ENCODE peak calls at places on chromosomes 11 and 22, in eight cellular contexts. D is NCI-H1092; V is M059J; S is fibroblast of lung; I is endodermal cell; K is heart right ventricle; H is activated gamma-delta T cell treated with anti-CD3 and anti-CD28 coated beads, Interleukin-2, amount 50 U/mL, for 16 hours; E is neuronal stem cell. B is an unnamed sample.

GRCh38 chr11:62806611-62807121 is 1.4 kb upstream of the NXF1 start:
- DNase-seq in D (no peak), V (peak; percentile 40), S (peak; percentile 25), I (peak; percentile 59), K (no peak), H (no peak), E (no peak), B (no peak)

GRCh38 chr22:31828739-31829138 is 74.9 kb downstream of the DEPDC5 start:
- DNase-seq in D (no peak), V (no peak), S (no peak), I (no peak), K (no peak), H (no peak), E (no peak), B (no peak)

GRCh38 chr11:46134540-46134939 is 13.3 kb upstream of the PHF21A start:
- DNase-seq in D (no peak), V (peak; percentile 7), S (no peak), I (peak; percentile 83), K (no peak), H (no peak), E (no peak), B (no peak)

GRCh38 chr22:48306785-48307570 is 1520.7 kb downstream of the BRD1 start:
- DNase-seq in D (no peak), V (no peak), S (no peak), I (no peak), K (no peak), H (no peak), E (no peak), B (no peak)

GRCh38 chr11:103877221-103877620 is 159.2 kb upstream of the DDI1 start:
- DNase-seq in D (no peak), V (peak; percentile 63), S (peak; percentile 14), I (no peak), K (no peak), H (no peak), E (no peak), B (no peak)

GRCh38 chr22:38350444-38351359 is 33.5 kb upstream of the CSNK1E start:
- DNase-seq in D (no peak), V (no peak), S (no peak), I (no peak), K (no peak), H (no peak), E (no peak), B (no peak)

GRCh38 chr22:32531228-32531627 is 56.6 kb downstream of the FBXO7 start:
- DNase-seq in D (no peak), V (peak; percentile 40), S (peak; percentile 32), I (no peak), K (no peak), H (no peak), E (no peak), B (no peak)

GRCh38 chr22:39478461-39478860 is 21.6 kb downstream of the MGAT3 start:
- DNase-seq in D (no peak), V (peak; percentile 28), S (no peak), I (peak; percentile 92), K (no peak), H (no peak), E (no peak), B (no peak)

GRCh38 chr22:49351761-49352221 is 475.9 kb downstream of the BRD1 start:
- DNase-seq in D (no peak), V (no peak), S (no peak), I (peak; percentile 26), K (no peak), H (no peak), E (no peak), B (no peak)

GRCh38 chr11:68142028-68142412 is 20.8 kb upstream of the CHKA start:
- DNase-seq in D (no peak), V (peak; percentile 80), S (no peak), I (peak; percentile 40), K (peak; percentile 35), H (no peak), E (no peak), B (no peak)

GRCh38 chr22:27863001-27863400 is 56.1 kb downstream of the PITPNB start:
- DNase-seq in D (no peak), V (no peak), S (no peak), I (no peak), K (no peak), H (no peak), E (no peak), B (no peak)

GRCh38 chr11:132228756-132229325 is 858.4 kb downstream of the NTM start:
- DNase-seq in D (no peak), V (peak; percentile 8), S (peak; percentile 70), I (no peak), K (no peak), H (no peak), E (no peak), B (no peak)

GRCh38 chr11:12007769-12008737 is at the start of gene DKK3:
- DNase-seq in D (no peak), V (peak; percentile 74), S (peak; percentile 52), I (peak; percentile 78), K (peak; percentile 30), H (no peak), E (peak; percentile 43), B (peak; percentile 15)

GRCh38 chr11:96132437-96132836 is 208.5 kb upstream of the MTMR2 start:
- DNase-seq in D (no peak), V (no peak), S (no peak), I (no peak), K (no peak), H (no peak), E (no peak), B (no peak)

GRCh38 chr11:14578551-14578956 is 58.4 kb upstream of the PSMA1 start:
- DNase-seq in D (peak; percentile 2), V (peak; percentile 40), S (peak; percentile 21), I (no peak), K (no peak), H (peak; percentile 50), E (no peak), B (peak; percentile 83)

GRCh38 chr22:37428649-37429586 is 1.6 kb upstream of the ELFN2 start:
- DNase-seq in D (no peak), V (peak; percentile 35), S (peak; percentile 45), I (peak; percentile 89), K (peak; percentile 45), H (peak; percentile 41), E (peak; percentile 83), B (peak; percentile 60)

GRCh38 chr11:65547446-65548125 is 10.6 kb downstream of the LTBP3 start:
- DNase-seq in D (no peak), V (no peak), S (no peak), I (peak; percentile 73), K (no peak), H (no peak), E (no peak), B (peak; percentile 50)

GRCh38 chr11:128022007-128022368 is 565.4 kb downstream of the ETS1 start:
- DNase-seq in D (no peak), V (peak; percentile 66), S (peak; percentile 78), I (no peak), K (no peak), H (no peak), E (no peak), B (no peak)

GRCh38 chr11:65606876-65607613 is 7.0 kb downstream of the MAP3K11 start:
- DNase-seq in D (peak; percentile 83), V (no peak), S (peak; percentile 97), I (peak; percentile 100), K (peak; percentile 93), H (no peak), E (peak; percentile 97), B (no peak)

GRCh38 chr22:19986011-19986409 is 30.6 kb downstream of the ARVCF start:
- DNase-seq in D (no peak), V (no peak), S (no peak), I (no peak), K (peak; percentile 6), H (no peak), E (no peak), B (no peak)

GRCh38 chr22:20020533-20021195 is at the start of gene TANGO2:
- DNase-seq in D (peak; percentile 86), V (peak; percentile 81), S (peak; percentile 83), I (peak; percentile 97), K (peak; percentile 95), H (peak; percentile 87), E (peak; percentile 92), B (peak; percentile 92)

GRCh38 chr11:119896387-119897045 is 167.5 kb upstream of the NECTIN1 start:
- DNase-seq in D (no peak), V (no peak), S (no peak), I (no peak), K (no peak), H (no peak), E (no peak), B (no peak)

GRCh38 chr11:128501576-128502549 is 85.5 kb downstream of the ETS1 start:
- DNase-seq in D (no peak), V (peak; percentile 87), S (peak; percentile 96), I (no peak), K (no peak), H (no peak), E (no peak), B (no peak)

GRCh38 chr11:42234381-42235035 is 775.1 kb upstream of the LRRC4C start:
- DNase-seq in D (no peak), V (peak; percentile 65), S (peak; percentile 98), I (no peak), K (no peak), H (no peak), E (no peak), B (no peak)

GRCh38 chr22:33512961-33513360 is 407.3 kb downstream of the LARGE1 start:
- DNase-seq in D (no peak), V (no peak), S (peak; percentile 78), I (no peak), K (no peak), H (no peak), E (no peak), B (no peak)

GRCh38 chr11:7272373-7272772 is 20.7 kb downstream of the SYT9 start:
- DNase-seq in D (no peak), V (peak; percentile 3), S (no peak), I (peak; percentile 55), K (no peak), H (no peak), E (no peak), B (no peak)

GRCh38 chr11:31816467-31817053 is 5.4 kb upstream of the PAX6 start:
- DNase-seq in D (no peak), V (peak; percentile 70), S (no peak), I (peak; percentile 80), K (no peak), H (no peak), E (peak; percentile 21), B (no peak)

GRCh38 chr22:20999350-21000214 is 2.3 kb downstream of the THAP7 start:
- DNase-seq in D (no peak), V (no peak), S (no peak), I (no peak), K (no peak), H (no peak), E (no peak), B (no peak)

B was measured in CD8-positive, alpha-beta memory T cell.